ENCODE peak calls at places on chromosomes 4 and X, in four cellular contexts. K is lower leg skin, P is body of pancreas, Z is endodermal cell. M is an unnamed sample.

GRCh38 chr4:162727232-162727631 is 439.5 kb downstream of the NAF1 start:
- DNase-seq in K (no peak), P (no peak), Z (no peak), M (no peak)

GRCh38 chr4:88018471-88018870 is 11.0 kb downstream of the PKD2 start:
- DNase-seq in K (peak; percentile 45), P (no peak), Z (no peak), M (no peak)

GRCh38 chr4:3188118-3188517 is 60.8 kb upstream of the MSANTD1 start:
- DNase-seq in K (no peak), P (no peak), Z (no peak), M (no peak)

GRCh38 chr4:150366487-150366999 is 215.4 kb upstream of the MAB21L2 start:
- DNase-seq in K (no peak), P (no peak), Z (peak; percentile 74), M (no peak)

GRCh38 chr4:77142642-77143020 is 14.4 kb upstream of the CCNG2 start:
- DNase-seq in K (no peak), P (no peak), Z (no peak), M (no peak)

GRCh38 chr4:77595361-77595973 is 10.2 kb upstream of the CXCL13 start:
- DNase-seq in K (no peak), P (no peak), Z (no peak), M (no peak)

GRCh38 chrX:131677655-131678628 is 134.1 kb downstream of the OR13H1 start:
- DNase-seq in K (no peak), P (peak; percentile 34), Z (peak; percentile 88), M (peak; percentile 50)

GRCh38 chr4:8364141-8364540 is 76.4 kb downstream of the ACOX3 start:
- DNase-seq in K (no peak), P (no peak), Z (no peak), M (no peak)

GRCh38 chrX:76172325-76172887 is 456 bp upstream of the PBDC1 start:
- DNase-seq in K (no peak), P (no peak), Z (no peak), M (no peak)

GRCh38 chrX:9644335-9644734 is 121.3 kb downstream of the GPR143 start:
- DNase-seq in K (no peak), P (no peak), Z (no peak), M (no peak)

GRCh38 chr4:37973481-37973880 is 13.3 kb downstream of the PTTG2 start:
- DNase-seq in K (no peak), P (no peak), Z (no peak), M (no peak)

GRCh38 chrX:151996329-151996728 is 21.9 kb upstream of the GABRE start:
- DNase-seq in K (no peak), P (no peak), Z (no peak), M (no peak)

GRCh38 chr4:53763813-53764597 is 172.7 kb upstream of the LNX1 start:
- DNase-seq in K (no peak), P (no peak), Z (no peak), M (no peak)

GRCh38 chr4:158581161-158581560 is 59.5 kb downstream of the RXFP1 start:
- DNase-seq in K (no peak), P (no peak), Z (no peak), M (no peak)

GRCh38 chr4:176437756-176438155 is 118.0 kb downstream of the SPCS3 start:
- DNase-seq in K (no peak), P (no peak), Z (no peak), M (no peak)

GRCh38 chrX:39888730-39889129 is 209.0 kb downstream of the BCOR start:
- DNase-seq in K (no peak), P (no peak), Z (no peak), M (no peak)

GRCh38 chr4:160546201-160546600 is 1443.3 kb downstream of the RAPGEF2 start:
- DNase-seq in K (no peak), P (no peak), Z (no peak), M (no peak)

DNA sequence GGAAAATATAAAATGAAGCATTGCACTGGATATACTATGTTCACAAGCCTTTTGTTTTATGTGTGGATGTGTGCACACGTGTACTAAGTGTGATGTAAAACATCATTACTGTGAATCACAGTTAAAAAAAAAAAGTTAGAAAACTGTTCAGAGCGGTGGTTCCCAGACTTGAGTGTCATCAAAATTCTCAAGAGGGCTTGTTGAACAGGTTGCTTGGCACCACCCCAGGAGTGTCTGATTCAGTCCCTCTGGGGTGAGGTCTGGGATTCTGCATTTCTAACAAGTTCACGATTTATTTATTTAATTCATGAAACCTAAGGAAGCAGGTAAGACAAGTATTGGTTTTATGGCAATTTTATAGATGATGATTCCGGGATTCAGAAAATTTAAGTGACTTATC is 1.8 kb downstream of the CENPU start:
- DNase-seq in K (no peak), P (no peak), Z (no peak), M (no peak)
- H3K4me3 ChIP-seq in K (no peak overlapping the region), P (no peak overlapping the region), Z (peak overlapping the region; percentile 99), M (no peak overlapping the region)

GRCh38 chrX:41317487-41318208 is 16.3 kb upstream of the DDX3X start:
- DNase-seq in K (no peak), P (no peak), Z (no peak), M (no peak)

GRCh38 chrX:41322821-41323603 is 10.9 kb upstream of the DDX3X start:
- DNase-seq in K (no peak), P (no peak), Z (no peak), M (no peak)

DNA sequence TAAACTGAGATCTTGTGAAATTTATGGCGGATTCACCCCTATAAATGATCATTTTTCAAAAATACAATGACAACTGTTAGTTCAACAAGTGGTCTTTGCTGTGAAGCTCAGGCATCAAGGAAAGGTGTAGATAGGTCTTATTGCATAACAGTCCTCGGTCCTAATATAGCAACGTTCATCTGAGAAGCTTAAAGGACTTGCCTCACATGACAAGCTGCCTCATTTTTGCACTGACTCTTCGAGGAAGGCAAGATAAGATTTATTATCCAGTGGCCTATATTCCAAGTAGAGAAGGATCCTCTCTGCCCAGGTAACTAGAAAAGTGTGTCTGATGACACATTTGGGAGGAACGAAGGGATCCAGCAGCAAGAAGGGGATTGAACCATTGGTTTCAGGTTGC is 13.6 kb upstream of the DDX3X start:
- DNase-seq in K (no peak), P (no peak), Z (no peak), M (no peak)
- H3K4me3 ChIP-seq in K (no peak overlapping the region), P (no peak overlapping the region), Z (no peak overlapping the region), M (no peak overlapping the region)

GRCh38 chr4:46830971-46831454 is 78.0 kb downstream of the COX7B2 start:
- DNase-seq in K (no peak), P (no peak), Z (no peak), M (no peak)

GRCh38 chr4:46837639-46838038 is 71.4 kb downstream of the COX7B2 start:
- DNase-seq in K (no peak), P (no peak), Z (no peak), M (no peak)

GRCh38 chr4:46839128-46839527 is 69.9 kb downstream of the COX7B2 start:
- DNase-seq in K (no peak), P (no peak), Z (peak; percentile 65), M (no peak)

DNA sequence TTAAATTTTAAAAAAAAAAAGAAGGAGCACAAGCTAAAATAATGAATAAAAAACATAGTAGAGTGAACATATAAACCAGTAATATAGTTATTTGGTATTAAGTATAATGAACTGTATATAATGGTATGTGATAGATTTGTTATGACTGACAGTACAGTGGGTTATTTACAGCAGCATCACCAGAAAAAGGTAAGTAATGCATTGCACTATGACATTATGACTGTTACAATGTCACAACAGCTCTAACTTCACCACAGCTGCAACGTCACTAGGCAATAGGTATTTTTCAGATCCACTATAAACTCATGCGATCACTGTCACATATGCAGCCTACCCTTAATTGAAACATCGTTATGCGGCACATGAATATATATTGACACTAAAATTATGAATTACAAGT is 72.5 kb downstream of the COX7B2 start:
- DNase-seq in K (no peak), P (no peak), Z (no peak), M (no peak)
- H3K4me3 ChIP-seq in K (no peak overlapping the region), P (no peak overlapping the region), Z (no peak overlapping the region), M (no peak overlapping the region)

GRCh38 chr4:145887241-145887964 is 51.2 kb downstream of the ZNF827 start:
- DNase-seq in K (no peak), P (no peak), Z (peak; percentile 64), M (peak; percentile 29)
- H3K4me3 ChIP-seq in K (no peak overlapping the region), P (no peak overlapping the region), Z (no peak overlapping the region), M (no peak overlapping the region)

GRCh38 chr4:1050486-1051213 is 39.2 kb downstream of the FGFRL1 start:
- DNase-seq in K (no peak), P (no peak), Z (peak; percentile 93), M (peak; percentile 52)

GRCh38 chr4:1052231-1052671 is 40.8 kb downstream of the FGFRL1 start:
- DNase-seq in K (no peak), P (no peak), Z (no peak), M (no peak)

GRCh38 chr4:1051472-1051871 is 40.0 kb downstream of the FGFRL1 start:
- DNase-seq in K (no peak), P (no peak), Z (no peak), M (no peak)

GRCh38 chr4:1055721-1056590 is 44.5 kb downstream of the FGFRL1 start:
- DNase-seq in K (no peak), P (no peak), Z (peak; percentile 87), M (peak; percentile 55)

DNA sequence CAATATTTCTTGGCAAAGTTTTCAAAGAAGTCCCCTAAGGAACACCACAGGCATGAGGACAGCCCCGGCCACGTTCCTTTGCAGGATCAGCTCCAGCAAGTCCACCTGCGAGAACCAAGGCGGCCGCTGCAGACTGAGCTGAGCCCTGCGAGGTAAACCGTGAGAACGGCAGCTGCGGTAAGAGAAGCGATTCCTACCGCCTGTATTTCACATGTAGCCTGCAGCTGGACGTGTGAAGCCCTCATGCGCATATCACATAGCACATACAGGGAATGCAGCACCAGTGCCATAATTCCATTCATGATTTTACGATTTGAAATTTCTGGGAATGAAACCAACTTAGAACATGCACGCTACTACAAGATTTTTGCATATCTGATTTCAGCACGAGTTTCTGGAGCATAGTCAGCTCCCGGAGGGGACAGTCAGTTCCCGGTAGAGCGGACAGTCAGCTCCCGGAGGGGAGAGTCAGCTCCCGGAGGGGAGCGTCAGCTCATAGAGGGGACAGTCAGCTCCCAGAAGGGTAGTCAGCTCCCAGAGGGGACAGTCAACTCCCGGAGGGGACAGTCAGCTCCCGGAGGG is 41.7 kb downstream of the FGFRL1 start:
- DNase-seq in K (no peak), P (no peak), Z (peak; percentile 44), M (peak; percentile 50)
- H3K4me3 ChIP-seq in K (no peak overlapping the region), P (no peak overlapping the region), Z (no peak overlapping the region), M (no peak overlapping the region)

GRCh38 chr4:104574371-104574770 is 79.7 kb upstream of the CXXC4 start:
- DNase-seq in K (no peak), P (no peak), Z (no peak), M (no peak)

GRCh38 chr4:104575293-104575692 is 80.6 kb upstream of the CXXC4 start:
- DNase-seq in K (no peak), P (no peak), Z (no peak), M (no peak)

DNA sequence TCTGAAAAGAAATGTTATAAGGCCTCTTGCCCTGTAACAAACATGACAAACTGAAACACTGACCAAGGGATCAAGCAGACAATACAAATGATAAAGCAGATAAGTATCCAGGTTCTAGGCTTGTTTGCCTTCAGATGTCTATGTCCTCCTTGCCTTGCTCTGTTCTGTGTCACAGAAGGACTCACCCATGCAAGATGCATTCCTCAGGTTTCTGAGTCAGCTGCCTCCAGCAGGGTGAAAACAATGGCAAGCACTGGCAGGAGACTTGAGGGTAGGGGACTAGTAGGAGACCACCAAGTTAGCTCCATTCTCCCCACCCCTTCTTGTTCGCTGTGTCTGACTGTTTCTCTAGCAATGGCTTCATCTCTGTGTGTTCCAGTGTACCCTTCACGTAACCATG is 76.6 kb upstream of the CXXC4 start:
- DNase-seq in K (no peak), P (no peak), Z (peak; percentile 80), M (no peak)
- H3K4me3 ChIP-seq in K (no peak overlapping the region), P (no peak overlapping the region), Z (peak overlapping the region; percentile 25), M (no peak overlapping the region)